ENCODE peak calls at places on chromosomes 6 and 20, in six cellular contexts. One of them, this sample, is unnamed.

GRCh38 chr6:132733288-132733687 is 19.4 kb upstream of the VNN1 start:
- DNase-seq in AG09319: no peak
- DNase-seq in natural killer cell: no peak
- DNase-seq in GM10248: no peak
- DNase-seq in foreskin keratinocyte: no peak
- DNase-seq in MCF 10A: no peak
- DNase-seq in this sample: no peak

GRCh38 chr6:165984743-165985142 is 182.9 kb downstream of the TBXT start:
- DNase-seq in AG09319: no peak
- DNase-seq in natural killer cell: no peak
- DNase-seq in GM10248: no peak
- DNase-seq in foreskin keratinocyte: no peak
- DNase-seq in MCF 10A: no peak
- DNase-seq in this sample: no peak

GRCh38 chr6:123771126-123771525 is 32.5 kb upstream of the NKAIN2 start:
- DNase-seq in AG09319: no peak
- DNase-seq in natural killer cell: no peak
- DNase-seq in GM10248: no peak
- DNase-seq in foreskin keratinocyte: no peak
- DNase-seq in MCF 10A: no peak
- DNase-seq in this sample: no peak

GRCh38 chr6:54194067-54194466 is 82.8 kb downstream of the MLIP start:
- DNase-seq in AG09319: no peak
- DNase-seq in natural killer cell: no peak
- DNase-seq in GM10248: no peak
- DNase-seq in foreskin keratinocyte: peak
- DNase-seq in MCF 10A: peak
- DNase-seq in this sample: no peak

GRCh38 chr6:127117979-127118504 is 429 bp upstream of the RSPO3 start:
- DNase-seq in AG09319: no peak
- DNase-seq in natural killer cell: no peak
- DNase-seq in GM10248: peak
- DNase-seq in foreskin keratinocyte: no peak
- DNase-seq in MCF 10A: no peak
- DNase-seq in this sample: no peak

GRCh38 chr20:16580127-16580526 is 6.9 kb upstream of the KIF16B start:
- DNase-seq in AG09319: peak
- DNase-seq in natural killer cell: no peak
- DNase-seq in GM10248: no peak
- DNase-seq in foreskin keratinocyte: peak
- DNase-seq in MCF 10A: peak
- DNase-seq in this sample: no peak

GRCh38 chr6:117481278-117481925 is 1.1 kb upstream of the DCBLD1 start:
- DNase-seq in AG09319: no peak
- DNase-seq in natural killer cell: no peak
- DNase-seq in GM10248: peak
- DNase-seq in foreskin keratinocyte: no peak
- DNase-seq in MCF 10A: no peak
- DNase-seq in this sample: no peak

GRCh38 chr6:139172567-139172966 is 37.7 kb downstream of the HECA start:
- DNase-seq in AG09319: no peak
- DNase-seq in natural killer cell: no peak
- DNase-seq in GM10248: no peak
- DNase-seq in foreskin keratinocyte: peak
- DNase-seq in MCF 10A: no peak
- DNase-seq in this sample: no peak

GRCh38 chr20:50297498-50298348 is 107.1 kb downstream of the CEBPB start:
- DNase-seq in AG09319: no peak
- DNase-seq in natural killer cell: no peak
- DNase-seq in GM10248: no peak
- DNase-seq in foreskin keratinocyte: no peak
- DNase-seq in MCF 10A: no peak
- DNase-seq in this sample: no peak

GRCh38 chr20:6074145-6074561 is 20.3 kb upstream of the LRRN4 start:
- DNase-seq in AG09319: no peak
- DNase-seq in natural killer cell: no peak
- DNase-seq in GM10248: no peak
- DNase-seq in foreskin keratinocyte: no peak
- DNase-seq in MCF 10A: peak
- DNase-seq in this sample: no peak

GRCh38 chr6:52304917-52305316 is 20.4 kb upstream of the MCM3 start:
- DNase-seq in AG09319: no peak
- DNase-seq in natural killer cell: no peak
- DNase-seq in GM10248: peak
- DNase-seq in foreskin keratinocyte: no peak
- DNase-seq in MCF 10A: no peak
- DNase-seq in this sample: no peak

GRCh38 chr6:20377623-20378265 is 23.9 kb upstream of the E2F3 start:
- DNase-seq in AG09319: peak
- DNase-seq in natural killer cell: no peak
- DNase-seq in GM10248: no peak
- DNase-seq in foreskin keratinocyte: no peak
- DNase-seq in MCF 10A: no peak
- DNase-seq in this sample: no peak

GRCh38 chr6:140921366-140922226 is 1211.1 kb upstream of the GJE1 start:
- DNase-seq in AG09319: peak
- DNase-seq in natural killer cell: no peak
- DNase-seq in GM10248: peak
- DNase-seq in foreskin keratinocyte: peak
- DNase-seq in MCF 10A: peak
- DNase-seq in this sample: no peak

GRCh38 chr6:30885999-30886896 is 1.9 kb downstream of the DDR1 start:
- DNase-seq in AG09319: no peak
- DNase-seq in natural killer cell: no peak
- DNase-seq in GM10248: peak
- DNase-seq in foreskin keratinocyte: peak
- DNase-seq in MCF 10A: peak
- DNase-seq in this sample: no peak

GRCh38 chr6:16337280-16337975 is 99.0 kb downstream of the GMPR start:
- DNase-seq in AG09319: peak
- DNase-seq in natural killer cell: no peak
- DNase-seq in GM10248: no peak
- DNase-seq in foreskin keratinocyte: no peak
- DNase-seq in MCF 10A: peak
- DNase-seq in this sample: no peak

GRCh38 chr6:135895231-135895931 is 43.9 kb downstream of the PDE7B start:
- DNase-seq in AG09319: no peak
- DNase-seq in natural killer cell: no peak
- DNase-seq in GM10248: no peak
- DNase-seq in foreskin keratinocyte: no peak
- DNase-seq in MCF 10A: no peak
- DNase-seq in this sample: no peak

GRCh38 chr6:149964243-149965190 is 774 bp downstream of the ULBP1 start:
- DNase-seq in AG09319: no peak
- DNase-seq in natural killer cell: no peak
- DNase-seq in GM10248: no peak
- DNase-seq in foreskin keratinocyte: peak
- DNase-seq in MCF 10A: no peak
- DNase-seq in this sample: no peak

GRCh38 chr20:21166801-21167200 is 40.9 kb downstream of the KIZ start:
- DNase-seq in AG09319: no peak
- DNase-seq in natural killer cell: no peak
- DNase-seq in GM10248: no peak
- DNase-seq in foreskin keratinocyte: no peak
- DNase-seq in MCF 10A: no peak
- DNase-seq in this sample: no peak

GRCh38 chr6:150269857-150270223 is 99.0 kb upstream of the IYD start:
- DNase-seq in AG09319: no peak
- DNase-seq in natural killer cell: no peak
- DNase-seq in GM10248: no peak
- DNase-seq in foreskin keratinocyte: peak
- DNase-seq in MCF 10A: peak
- DNase-seq in this sample: no peak

GRCh38 chr20:5864873-5865582 is 85.3 kb downstream of the TRMT6 start:
- DNase-seq in AG09319: no peak
- DNase-seq in natural killer cell: no peak
- DNase-seq in GM10248: no peak
- DNase-seq in foreskin keratinocyte: peak
- DNase-seq in MCF 10A: peak
- DNase-seq in this sample: no peak

GRCh38 chr6:146860583-146860982 is 261.8 kb downstream of the ADGB start:
- DNase-seq in AG09319: no peak
- DNase-seq in natural killer cell: no peak
- DNase-seq in GM10248: no peak
- DNase-seq in foreskin keratinocyte: no peak
- DNase-seq in MCF 10A: no peak
- DNase-seq in this sample: no peak

GRCh38 chr6:154613137-154613676 is 102.7 kb upstream of the CNKSR3 start:
- DNase-seq in AG09319: peak
- DNase-seq in natural killer cell: no peak
- DNase-seq in GM10248: no peak
- DNase-seq in foreskin keratinocyte: peak
- DNase-seq in MCF 10A: peak
- DNase-seq in this sample: no peak

GRCh38 chr20:25285091-25285647 is 37.3 kb downstream of the PYGB start:
- DNase-seq in AG09319: no peak
- DNase-seq in natural killer cell: no peak
- DNase-seq in GM10248: no peak
- DNase-seq in foreskin keratinocyte: no peak
- DNase-seq in MCF 10A: no peak
- DNase-seq in this sample: no peak

GRCh38 chr20:57392512-57393271 is 1.5 kb downstream of the RBM38 start:
- DNase-seq in AG09319: no peak
- DNase-seq in natural killer cell: peak
- DNase-seq in GM10248: peak
- DNase-seq in foreskin keratinocyte: no peak
- DNase-seq in MCF 10A: no peak
- DNase-seq in this sample: no peak

GRCh38 chr6:143745160-143746133 is 67.7 kb downstream of the PHACTR2 start:
- DNase-seq in AG09319: no peak
- DNase-seq in natural killer cell: no peak
- DNase-seq in GM10248: no peak
- DNase-seq in foreskin keratinocyte: no peak
- DNase-seq in MCF 10A: peak
- DNase-seq in this sample: peak

DNA sequence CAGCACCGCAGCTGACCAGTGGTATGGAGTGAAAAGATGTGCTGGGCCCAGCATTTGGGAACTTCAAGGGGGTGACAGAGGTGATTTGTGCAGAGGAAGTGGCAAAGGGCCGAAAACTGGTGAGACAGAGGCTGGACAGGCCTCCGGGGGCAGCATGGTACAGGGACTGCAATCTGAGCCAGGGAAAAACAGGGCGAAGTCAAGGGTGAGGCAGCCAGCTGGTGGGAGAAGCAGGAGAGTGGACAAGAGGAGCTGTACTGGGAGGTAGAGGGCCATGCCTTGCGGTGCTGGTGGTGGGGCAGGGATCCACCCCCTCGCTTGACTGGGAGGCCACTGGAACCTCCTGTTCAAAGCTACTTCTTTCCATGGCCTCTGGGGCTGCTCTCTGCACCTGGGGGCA is 7.3 kb upstream of the GFRA4 start:
- DNase-seq in AG09319: no peak
- DNase-seq in natural killer cell: no peak
- DNase-seq in GM10248: no peak
- DNase-seq in foreskin keratinocyte: no peak
- DNase-seq in MCF 10A: no peak
- DNase-seq in this sample: no peak
- TF ChIP-seq CTCF in AG09319: peak
- TF ChIP-seq CTCF in natural killer cell: no peak
- TF ChIP-seq CTCF in GM10248: no peak
- TF ChIP-seq CTCF in foreskin keratinocyte: peak
- TF ChIP-seq CTCF in MCF 10A: no peak
- TF ChIP-seq CTCF in this sample: peak

DNA sequence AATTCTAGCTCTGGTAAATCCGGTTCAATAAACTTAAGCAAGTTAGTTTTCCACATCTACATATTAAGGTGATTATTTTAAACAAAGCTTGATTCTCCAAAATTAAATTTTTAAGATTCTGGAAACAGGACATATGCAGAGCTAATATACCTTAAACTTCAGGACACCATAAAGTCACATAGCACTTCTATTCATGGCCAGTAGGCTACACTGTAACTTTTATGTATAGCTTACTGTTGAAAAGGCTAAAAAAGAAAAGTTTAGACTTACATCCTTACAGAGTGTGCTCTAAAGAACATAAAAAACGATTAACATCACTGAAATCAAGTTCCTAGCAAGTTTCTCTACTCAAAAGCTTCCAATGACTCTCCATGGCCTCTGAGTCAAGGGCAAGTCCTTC is 224.7 kb downstream of the PTPRK start:
- DNase-seq in AG09319: no peak
- DNase-seq in natural killer cell: no peak
- DNase-seq in GM10248: no peak
- DNase-seq in foreskin keratinocyte: no peak
- DNase-seq in MCF 10A: no peak
- DNase-seq in this sample: no peak
- TF ChIP-seq CTCF in AG09319: no peak
- TF ChIP-seq CTCF in natural killer cell: no peak
- TF ChIP-seq CTCF in GM10248: no peak
- TF ChIP-seq CTCF in foreskin keratinocyte: peak
- TF ChIP-seq CTCF in MCF 10A: no peak
- TF ChIP-seq CTCF in this sample: no peak

DNA sequence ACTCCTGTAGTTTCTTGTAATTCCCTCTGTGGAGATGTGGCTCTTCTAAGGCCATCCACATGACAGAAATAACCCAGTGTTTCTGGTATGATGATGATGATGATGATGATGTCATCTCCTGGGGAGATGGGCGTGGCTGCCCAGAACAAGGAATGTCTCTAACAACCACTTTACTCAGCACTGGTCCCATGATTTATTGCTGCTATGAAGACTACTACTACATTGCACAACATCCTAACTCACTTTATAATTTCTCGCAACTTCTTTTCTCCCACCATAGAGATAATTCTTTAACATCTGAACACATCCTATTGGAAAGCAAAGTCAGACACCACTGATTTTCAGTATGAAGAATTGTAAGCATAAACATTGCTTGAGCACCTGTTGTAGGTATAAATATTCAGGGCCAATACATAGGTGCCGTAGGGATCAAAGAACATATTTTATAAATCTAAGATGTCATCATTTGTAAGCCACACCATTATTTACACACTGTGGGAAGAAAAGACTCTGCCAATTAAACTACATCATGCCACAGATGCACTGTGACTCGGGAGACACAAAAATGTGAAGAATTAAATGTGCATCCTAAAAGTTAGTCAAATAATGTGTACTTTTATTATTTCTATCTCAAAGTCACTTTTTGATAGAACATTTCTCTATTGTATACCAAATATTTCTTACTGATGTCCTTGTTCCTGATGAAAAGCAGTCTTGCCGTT is 6.4 kb downstream of the TPMT start:
- DNase-seq in AG09319: no peak
- DNase-seq in natural killer cell: no peak
- DNase-seq in GM10248: no peak
- DNase-seq in foreskin keratinocyte: peak
- DNase-seq in MCF 10A: peak
- DNase-seq in this sample: no peak
- TF ChIP-seq CTCF in AG09319: no peak
- TF ChIP-seq CTCF in natural killer cell: no peak
- TF ChIP-seq CTCF in GM10248: no peak
- TF ChIP-seq CTCF in foreskin keratinocyte: no peak
- TF ChIP-seq CTCF in MCF 10A: no peak
- TF ChIP-seq CTCF in this sample: no peak

GRCh38 chr6:84065718-84066290 is 32.2 kb downstream of the MRAP2 start:
- DNase-seq in AG09319: no peak
- DNase-seq in natural killer cell: no peak
- DNase-seq in GM10248: no peak
- DNase-seq in foreskin keratinocyte: peak
- DNase-seq in MCF 10A: peak
- DNase-seq in this sample: no peak
- TF ChIP-seq CTCF in AG09319: no peak
- TF ChIP-seq CTCF in natural killer cell: no peak
- TF ChIP-seq CTCF in GM10248: no peak
- TF ChIP-seq CTCF in foreskin keratinocyte: no peak
- TF ChIP-seq CTCF in MCF 10A: no peak
- TF ChIP-seq CTCF in this sample: no peak